ENCODE peak calls at places on chromosomes 12 and 14, in ten cellular contexts. One of them, this sample, is unnamed.

GRCh38 chr12:53200107-53200457 is 7.0 kb downstream of the ITGB7 start:
- DNase-seq in RWPE1: no peak
- DNase-seq in sigmoid colon: no peak
- DNase-seq in suprapubic skin: no peak
- DNase-seq in fibroblast of villous mesenchyme: no peak
- DNase-seq in endothelial cell of umbilical vein: no peak
- DNase-seq in IMR-90: no peak
- DNase-seq in WERI-Rb-1: no peak
- DNase-seq in GM13977: no peak
- DNase-seq in endothelial cell: no peak
- DNase-seq in this sample: no peak

GRCh38 chr14:43145361-43145760 is 1361.7 kb downstream of the FSCB start:
- DNase-seq in RWPE1: no peak
- DNase-seq in sigmoid colon: no peak
- DNase-seq in suprapubic skin: no peak
- DNase-seq in fibroblast of villous mesenchyme: no peak
- DNase-seq in endothelial cell of umbilical vein: no peak
- DNase-seq in IMR-90: peak
- DNase-seq in WERI-Rb-1: no peak
- DNase-seq in GM13977: no peak
- DNase-seq in endothelial cell: no peak
- DNase-seq in this sample: no peak

GRCh38 chr12:83128529-83128928 is 441.8 kb downstream of the TMTC2 start:
- DNase-seq in RWPE1: no peak
- DNase-seq in sigmoid colon: no peak
- DNase-seq in suprapubic skin: no peak
- DNase-seq in fibroblast of villous mesenchyme: no peak
- DNase-seq in endothelial cell of umbilical vein: no peak
- DNase-seq in IMR-90: no peak
- DNase-seq in WERI-Rb-1: no peak
- DNase-seq in GM13977: no peak
- DNase-seq in endothelial cell: no peak
- DNase-seq in this sample: no peak

GRCh38 chr12:4215862-4216541 is 57.6 kb upstream of the CCND2 start:
- DNase-seq in RWPE1: peak
- DNase-seq in sigmoid colon: no peak
- DNase-seq in suprapubic skin: no peak
- DNase-seq in fibroblast of villous mesenchyme: no peak
- DNase-seq in endothelial cell of umbilical vein: no peak
- DNase-seq in IMR-90: no peak
- DNase-seq in WERI-Rb-1: no peak
- DNase-seq in GM13977: peak
- DNase-seq in endothelial cell: no peak
- DNase-seq in this sample: no peak

GRCh38 chr12:22518067-22518719 is 26.1 kb downstream of the C2CD5 start:
- DNase-seq in RWPE1: peak
- DNase-seq in sigmoid colon: no peak
- DNase-seq in suprapubic skin: no peak
- DNase-seq in fibroblast of villous mesenchyme: no peak
- DNase-seq in endothelial cell of umbilical vein: peak
- DNase-seq in IMR-90: peak
- DNase-seq in WERI-Rb-1: no peak
- DNase-seq in GM13977: no peak
- DNase-seq in endothelial cell: no peak
- DNase-seq in this sample: no peak

GRCh38 chr12:92509156-92509758 is 193.5 kb upstream of the PLEKHG7 start:
- DNase-seq in RWPE1: peak
- DNase-seq in sigmoid colon: no peak
- DNase-seq in suprapubic skin: no peak
- DNase-seq in fibroblast of villous mesenchyme: no peak
- DNase-seq in endothelial cell of umbilical vein: no peak
- DNase-seq in IMR-90: no peak
- DNase-seq in WERI-Rb-1: no peak
- DNase-seq in GM13977: no peak
- DNase-seq in endothelial cell: no peak
- DNase-seq in this sample: no peak

GRCh38 chr12:122965356-122965755 is 907 bp downstream of the ABCB9 start:
- DNase-seq in RWPE1: no peak
- DNase-seq in sigmoid colon: no peak
- DNase-seq in suprapubic skin: no peak
- DNase-seq in fibroblast of villous mesenchyme: no peak
- DNase-seq in endothelial cell of umbilical vein: no peak
- DNase-seq in IMR-90: no peak
- DNase-seq in WERI-Rb-1: no peak
- DNase-seq in GM13977: no peak
- DNase-seq in endothelial cell: no peak
- DNase-seq in this sample: no peak

GRCh38 chr14:61326847-61327246 is 5.5 kb downstream of the PRKCH start:
- DNase-seq in RWPE1: no peak
- DNase-seq in sigmoid colon: peak
- DNase-seq in suprapubic skin: peak
- DNase-seq in fibroblast of villous mesenchyme: no peak
- DNase-seq in endothelial cell of umbilical vein: peak
- DNase-seq in IMR-90: no peak
- DNase-seq in WERI-Rb-1: no peak
- DNase-seq in GM13977: no peak
- DNase-seq in endothelial cell: peak
- DNase-seq in this sample: no peak

DNA sequence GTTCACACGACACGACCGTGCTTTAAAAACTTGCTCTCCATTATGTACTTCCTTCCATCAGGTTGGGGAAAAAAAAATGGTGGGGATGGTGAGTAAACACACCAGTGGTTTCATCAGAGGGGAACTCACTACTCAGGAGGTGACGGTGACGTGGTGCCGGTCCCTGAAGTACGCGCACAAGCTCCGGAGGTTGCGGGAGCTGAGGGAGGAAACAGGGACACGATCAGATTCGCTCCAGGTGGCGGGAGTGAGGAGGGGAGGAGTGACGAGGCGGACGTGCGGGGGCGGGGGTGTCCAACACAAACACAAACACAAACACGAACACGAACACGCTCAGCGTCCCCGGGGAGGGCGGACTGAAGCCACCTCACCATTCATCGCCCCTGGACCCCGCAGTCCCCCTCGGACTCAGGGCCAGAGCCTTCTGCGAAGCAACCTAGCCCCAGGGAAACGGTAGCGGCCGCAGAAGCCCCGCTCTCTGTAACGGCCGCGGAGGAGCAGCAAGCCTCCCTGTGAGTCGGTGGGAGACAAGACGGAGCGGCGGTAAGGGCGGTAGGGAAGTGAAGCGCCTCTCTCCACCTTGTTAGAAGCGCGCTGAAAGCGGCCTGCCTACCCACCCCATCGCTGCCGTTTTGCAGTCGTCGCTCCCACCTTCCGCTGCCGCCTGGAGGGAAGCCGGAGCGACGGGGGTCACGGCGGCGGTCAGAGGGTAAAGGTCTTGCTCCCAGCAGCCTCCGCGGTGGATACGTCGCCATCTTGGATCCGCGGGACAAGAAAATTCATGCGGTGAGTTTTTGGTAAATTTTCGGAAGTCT is at the start of gene CNOT2:
- DNase-seq in RWPE1: peak
- DNase-seq in sigmoid colon: peak
- DNase-seq in suprapubic skin: peak
- DNase-seq in fibroblast of villous mesenchyme: peak
- DNase-seq in endothelial cell of umbilical vein: peak
- DNase-seq in IMR-90: peak
- DNase-seq in WERI-Rb-1: peak
- DNase-seq in GM13977: peak
- DNase-seq in endothelial cell: peak
- DNase-seq in this sample: peak
- TF ChIP-seq CTCF in RWPE1: no peak
- TF ChIP-seq CTCF in sigmoid colon: no peak
- TF ChIP-seq CTCF in suprapubic skin: no peak
- TF ChIP-seq CTCF in fibroblast of villous mesenchyme: no peak
- TF ChIP-seq CTCF in endothelial cell of umbilical vein: no peak
- TF ChIP-seq CTCF in IMR-90: no peak
- TF ChIP-seq CTCF in WERI-Rb-1: no peak
- TF ChIP-seq CTCF in GM13977: no peak
- TF ChIP-seq CTCF in endothelial cell: no peak
- TF ChIP-seq CTCF in this sample: no peak

GRCh38 chr12:109069307-109070231 is 17.2 kb downstream of the USP30 start:
- DNase-seq in RWPE1: no peak
- DNase-seq in sigmoid colon: no peak
- DNase-seq in suprapubic skin: no peak
- DNase-seq in fibroblast of villous mesenchyme: no peak
- DNase-seq in endothelial cell of umbilical vein: no peak
- DNase-seq in IMR-90: no peak
- DNase-seq in WERI-Rb-1: no peak
- DNase-seq in GM13977: no peak
- DNase-seq in endothelial cell: peak
- DNase-seq in this sample: no peak

GRCh38 chr12:109058773-109059172 is 6.4 kb downstream of the USP30 start:
- DNase-seq in RWPE1: no peak
- DNase-seq in sigmoid colon: no peak
- DNase-seq in suprapubic skin: no peak
- DNase-seq in fibroblast of villous mesenchyme: no peak
- DNase-seq in endothelial cell of umbilical vein: no peak
- DNase-seq in IMR-90: no peak
- DNase-seq in WERI-Rb-1: no peak
- DNase-seq in GM13977: no peak
- DNase-seq in endothelial cell: no peak
- DNase-seq in this sample: no peak

GRCh38 chr12:109065154-109065852 is 12.9 kb downstream of the USP30 start:
- DNase-seq in RWPE1: no peak
- DNase-seq in sigmoid colon: no peak
- DNase-seq in suprapubic skin: no peak
- DNase-seq in fibroblast of villous mesenchyme: no peak
- DNase-seq in endothelial cell of umbilical vein: no peak
- DNase-seq in IMR-90: no peak
- DNase-seq in WERI-Rb-1: no peak
- DNase-seq in GM13977: no peak
- DNase-seq in endothelial cell: no peak
- DNase-seq in this sample: no peak

GRCh38 chr12:109065853-109066193 is 13.4 kb downstream of the USP30 start:
- DNase-seq in RWPE1: no peak
- DNase-seq in sigmoid colon: no peak
- DNase-seq in suprapubic skin: no peak
- DNase-seq in fibroblast of villous mesenchyme: no peak
- DNase-seq in endothelial cell of umbilical vein: no peak
- DNase-seq in IMR-90: no peak
- DNase-seq in WERI-Rb-1: no peak
- DNase-seq in GM13977: no peak
- DNase-seq in endothelial cell: no peak
- DNase-seq in this sample: no peak

GRCh38 chr12:109064143-109064542 is 11.8 kb downstream of the USP30 start:
- DNase-seq in RWPE1: no peak
- DNase-seq in sigmoid colon: no peak
- DNase-seq in suprapubic skin: no peak
- DNase-seq in fibroblast of villous mesenchyme: no peak
- DNase-seq in endothelial cell of umbilical vein: no peak
- DNase-seq in IMR-90: no peak
- DNase-seq in WERI-Rb-1: no peak
- DNase-seq in GM13977: no peak
- DNase-seq in endothelial cell: no peak
- DNase-seq in this sample: no peak
- TF ChIP-seq CTCF in RWPE1: no peak
- TF ChIP-seq CTCF in sigmoid colon: no peak
- TF ChIP-seq CTCF in suprapubic skin: no peak
- TF ChIP-seq CTCF in fibroblast of villous mesenchyme: no peak
- TF ChIP-seq CTCF in endothelial cell of umbilical vein: no peak
- TF ChIP-seq CTCF in IMR-90: no peak
- TF ChIP-seq CTCF in WERI-Rb-1: no peak
- TF ChIP-seq CTCF in GM13977: no peak
- TF ChIP-seq CTCF in endothelial cell: no peak
- TF ChIP-seq CTCF in this sample: no peak

DNA sequence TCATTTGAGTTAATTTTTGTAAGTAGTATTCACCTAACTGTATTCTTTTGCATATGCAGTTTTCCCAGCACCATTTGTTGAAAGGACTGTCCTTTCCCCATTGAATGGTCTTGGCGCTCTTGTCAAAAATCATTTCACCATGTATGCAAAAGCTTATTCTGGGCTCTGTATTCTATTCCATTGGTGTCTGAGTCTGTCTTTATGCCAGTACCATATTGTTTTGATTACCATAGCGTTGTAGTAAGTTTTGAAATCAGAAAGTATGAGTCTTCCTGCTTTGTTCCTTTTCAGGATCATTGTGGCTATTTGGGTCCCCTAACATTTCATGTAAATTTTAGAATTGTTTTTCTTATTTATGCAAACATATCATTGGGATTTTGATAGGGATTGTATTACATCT is 508.7 kb upstream of the RGS6 start:
- DNase-seq in RWPE1: no peak
- DNase-seq in sigmoid colon: no peak
- DNase-seq in suprapubic skin: no peak
- DNase-seq in fibroblast of villous mesenchyme: no peak
- DNase-seq in endothelial cell of umbilical vein: no peak
- DNase-seq in IMR-90: no peak
- DNase-seq in WERI-Rb-1: no peak
- DNase-seq in GM13977: no peak
- DNase-seq in endothelial cell: no peak
- DNase-seq in this sample: no peak
- TF ChIP-seq CTCF in RWPE1: no peak
- TF ChIP-seq CTCF in sigmoid colon: no peak
- TF ChIP-seq CTCF in suprapubic skin: no peak
- TF ChIP-seq CTCF in fibroblast of villous mesenchyme: no peak
- TF ChIP-seq CTCF in endothelial cell of umbilical vein: no peak
- TF ChIP-seq CTCF in IMR-90: no peak
- TF ChIP-seq CTCF in WERI-Rb-1: no peak
- TF ChIP-seq CTCF in GM13977: no peak
- TF ChIP-seq CTCF in endothelial cell: no peak
- TF ChIP-seq CTCF in this sample: no peak

GRCh38 chr12:18583655-18584054 is 154.2 kb downstream of the PLCZ1 start:
- DNase-seq in RWPE1: no peak
- DNase-seq in sigmoid colon: no peak
- DNase-seq in suprapubic skin: no peak
- DNase-seq in fibroblast of villous mesenchyme: no peak
- DNase-seq in endothelial cell of umbilical vein: no peak
- DNase-seq in IMR-90: no peak
- DNase-seq in WERI-Rb-1: no peak
- DNase-seq in GM13977: no peak
- DNase-seq in endothelial cell: no peak
- DNase-seq in this sample: no peak

GRCh38 chr12:18576104-18576622 is 161.6 kb downstream of the PLCZ1 start:
- DNase-seq in RWPE1: no peak
- DNase-seq in sigmoid colon: no peak
- DNase-seq in suprapubic skin: no peak
- DNase-seq in fibroblast of villous mesenchyme: no peak
- DNase-seq in endothelial cell of umbilical vein: no peak
- DNase-seq in IMR-90: peak
- DNase-seq in WERI-Rb-1: no peak
- DNase-seq in GM13977: no peak
- DNase-seq in endothelial cell: no peak
- DNase-seq in this sample: no peak

GRCh38 chr12:18581232-18581962 is 156.4 kb downstream of the PLCZ1 start:
- DNase-seq in RWPE1: no peak
- DNase-seq in sigmoid colon: no peak
- DNase-seq in suprapubic skin: no peak
- DNase-seq in fibroblast of villous mesenchyme: no peak
- DNase-seq in endothelial cell of umbilical vein: no peak
- DNase-seq in IMR-90: peak
- DNase-seq in WERI-Rb-1: no peak
- DNase-seq in GM13977: no peak
- DNase-seq in endothelial cell: no peak
- DNase-seq in this sample: no peak

GRCh38 chr12:18578191-18578590 is 159.6 kb downstream of the PLCZ1 start:
- DNase-seq in RWPE1: peak
- DNase-seq in sigmoid colon: no peak
- DNase-seq in suprapubic skin: no peak
- DNase-seq in fibroblast of villous mesenchyme: peak
- DNase-seq in endothelial cell of umbilical vein: no peak
- DNase-seq in IMR-90: peak
- DNase-seq in WERI-Rb-1: no peak
- DNase-seq in GM13977: no peak
- DNase-seq in endothelial cell: no peak
- DNase-seq in this sample: no peak

GRCh38 chr12:18580286-18580685 is 157.5 kb downstream of the PLCZ1 start:
- DNase-seq in RWPE1: no peak
- DNase-seq in sigmoid colon: no peak
- DNase-seq in suprapubic skin: no peak
- DNase-seq in fibroblast of villous mesenchyme: peak
- DNase-seq in endothelial cell of umbilical vein: no peak
- DNase-seq in IMR-90: peak
- DNase-seq in WERI-Rb-1: no peak
- DNase-seq in GM13977: no peak
- DNase-seq in endothelial cell: no peak
- DNase-seq in this sample: no peak
- TF ChIP-seq CTCF in RWPE1: no peak
- TF ChIP-seq CTCF in sigmoid colon: no peak
- TF ChIP-seq CTCF in suprapubic skin: no peak
- TF ChIP-seq CTCF in fibroblast of villous mesenchyme: no peak
- TF ChIP-seq CTCF in endothelial cell of umbilical vein: no peak
- TF ChIP-seq CTCF in IMR-90: no peak
- TF ChIP-seq CTCF in WERI-Rb-1: no peak
- TF ChIP-seq CTCF in GM13977: no peak
- TF ChIP-seq CTCF in endothelial cell: no peak
- TF ChIP-seq CTCF in this sample: no peak